ENCODE peak calls at places on chromosomes 16 and 17, in four cellular contexts. Z is Calu3, H is body of pancreas, N is testis. M is an unnamed sample.

GRCh38 chr17:65057520-65058075 is 1.1 kb upstream of the GNA13 start:
- DNase-seq in H (peak), Z (no peak), N (no peak), M (peak)

GRCh38 chr16:29806096-29806579 is at the start of gene MAZ:
- DNase-seq in N (no peak), Z (peak), H (peak), M (no peak)

GRCh38 chr17:77834170-77835115 is 124.1 kb upstream of the TNRC6C start:
- DNase-seq in Z (peak), H (peak), N (peak), M (no peak)

GRCh38 chr17:72446525-72447250 is 325.9 kb downstream of the SOX9 start:
- DNase-seq in N (no peak), H (no peak), Z (no peak), M (no peak)

GRCh38 chr16:24235806-24236205 is 20.3 kb upstream of the CACNG3 start:
- DNase-seq in Z (no peak), H (no peak), N (no peak), M (no peak)

GRCh38 chr16:83588070-83588469 is 219.7 kb upstream of the HSBP1 start:
- DNase-seq in H (no peak), Z (no peak), N (no peak), M (no peak)

GRCh38 chr17:65243838-65244237 is 106.7 kb downstream of the RGS9 start:
- DNase-seq in H (peak), N (no peak), Z (peak), M (no peak)

GRCh38 chr17:30235386-30236296 is at the start of gene SLC6A4:
- DNase-seq in Z (peak), N (no peak), H (peak), M (no peak)

GRCh38 chr17:49439673-49440571 is 25.2 kb upstream of the PHB1 start:
- DNase-seq in N (no peak), Z (no peak), H (no peak), M (no peak)

GRCh38 chr17:78787444-78787843 is 5.4 kb upstream of the CYTH1 start:
- DNase-seq in Z (no peak), N (no peak), H (no peak), M (no peak)

GRCh38 chr17:42132941-42133340 is 10.3 kb downstream of the HSPB9 start:
- DNase-seq in H (peak), Z (peak), N (no peak), M (no peak)

GRCh38 chr16:73053379-73054130 is 5.6 kb upstream of the ZFHX3 start:
- DNase-seq in N (no peak), Z (peak), H (no peak), M (no peak)

GRCh38 chr17:45243750-45244149 is 18.1 kb downstream of the SPATA32 start:
- DNase-seq in N (no peak), Z (no peak), H (no peak), M (no peak)

GRCh38 chr16:53766304-53767016 is 62.5 kb downstream of the FTO start:
- DNase-seq in H (no peak), Z (no peak), N (no peak), M (no peak)

GRCh38 chr16:87840462-87840978 is 28.8 kb downstream of the SLC7A5 start:
- DNase-seq in Z (no peak), H (no peak), N (no peak), M (no peak)
- TF ChIP-seq CTCF in Z (no peak), H (no peak), N (no peak), M (no peak)

DNA sequence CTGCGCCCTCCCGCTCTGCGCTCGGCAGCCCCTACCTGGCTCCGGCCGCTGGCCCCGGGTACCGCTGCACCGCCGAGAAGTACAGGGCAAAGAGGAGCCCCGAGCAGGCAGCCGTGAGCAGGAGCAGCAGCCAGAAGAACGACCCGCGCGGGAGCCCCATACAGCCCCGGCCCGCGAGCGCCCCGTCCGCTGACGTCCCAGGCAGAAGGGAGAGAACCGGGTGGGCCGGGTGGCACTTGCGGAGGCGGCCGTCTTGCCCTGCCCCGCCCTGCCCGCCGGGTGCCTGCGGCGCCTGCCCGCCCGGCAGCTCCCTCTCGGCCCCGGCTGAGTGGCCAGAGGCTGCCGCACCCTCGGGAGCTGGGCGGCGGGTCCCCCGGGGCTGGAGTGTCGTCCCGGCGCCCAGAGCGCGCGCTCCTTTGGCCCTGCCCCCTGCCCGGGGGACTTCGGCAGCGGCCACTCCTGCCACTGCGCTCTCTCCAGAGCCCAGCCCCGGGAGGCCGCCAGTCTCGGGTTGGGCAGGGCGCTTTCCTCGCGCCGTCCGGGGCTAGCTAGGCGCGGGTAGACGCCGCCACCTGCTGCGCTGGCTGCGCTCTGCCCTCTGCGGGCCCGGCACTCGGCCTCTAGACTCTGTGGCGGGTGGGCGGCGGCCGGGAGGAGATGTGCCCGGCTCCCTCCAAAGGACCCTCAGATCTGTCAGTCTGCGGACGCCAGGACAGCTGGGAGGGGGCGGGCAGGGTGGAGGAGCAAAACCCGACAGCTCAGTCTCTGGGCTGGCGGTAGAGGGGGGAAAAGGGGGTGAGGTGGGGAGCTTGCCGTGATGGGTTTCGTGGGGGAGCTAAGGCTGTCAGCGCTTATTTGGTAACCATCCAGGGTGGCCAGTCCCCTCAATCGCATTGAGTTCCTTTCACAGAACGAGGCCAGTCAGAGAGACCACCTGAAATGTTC is at the start of gene ST6GALNAC2:
- DNase-seq in H (peak), Z (peak), N (peak), M (peak)
- TF ChIP-seq CTCF in H (peak), Z (no peak), N (peak), M (peak)

GRCh38 chr17:18004901-18005305 is 32.2 kb downstream of the DRC3 start:
- DNase-seq in H (no peak), Z (no peak), N (no peak), M (no peak)
- TF ChIP-seq CTCF in H (no peak), Z (no peak), N (no peak), M (peak)

DNA sequence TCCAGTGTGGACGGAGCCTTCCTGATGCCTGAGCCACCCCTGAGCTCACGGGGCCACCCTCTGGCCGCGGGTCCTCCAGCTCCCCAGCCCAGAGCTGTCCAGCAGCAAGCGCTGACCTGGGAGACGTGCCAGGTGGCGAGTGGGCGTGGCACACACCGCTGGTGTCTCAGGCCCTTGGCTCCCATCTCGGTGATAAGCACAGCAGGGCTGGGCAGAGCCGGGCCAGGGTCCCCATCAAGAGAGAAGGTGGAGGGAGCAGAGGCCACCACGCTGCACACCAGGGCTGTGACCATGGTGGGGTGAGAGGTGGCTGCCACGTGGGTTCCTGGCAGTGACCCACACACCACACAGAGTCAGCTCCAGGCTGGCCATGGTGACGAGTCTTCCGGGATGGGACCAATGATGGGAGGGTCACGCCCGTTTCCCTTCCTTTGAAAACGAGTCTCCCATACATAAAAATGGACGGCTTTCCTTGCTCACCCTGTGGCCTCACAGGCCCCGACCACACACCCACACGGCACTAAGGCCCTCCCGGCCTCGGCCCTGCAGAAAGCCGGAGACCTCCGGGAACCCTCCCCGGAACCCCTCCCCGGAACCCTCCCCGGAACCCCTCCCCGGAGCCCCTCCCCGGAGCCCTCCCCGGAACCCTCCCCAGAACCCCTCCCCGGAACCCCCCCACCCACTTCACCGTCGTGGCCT is 16.8 kb downstream of the UTS2R start:
- DNase-seq in Z (peak), H (peak), N (no peak), M (peak)
- TF ChIP-seq CTCF in Z (no peak), H (no peak), N (no peak), M (no peak)

GRCh38 chr16:57475711-57476339 is 10.5 kb downstream of the DOK4 start:
- DNase-seq in H (no peak), Z (peak), N (no peak), M (peak)
- TF ChIP-seq CTCF in H (peak), Z (peak), N (no peak), M (peak)

GRCh38 chr16:4733747-4734062 is 366 bp downstream of the ANKS3 start:
- DNase-seq in H (no peak), N (no peak), Z (peak), M (no peak)

GRCh38 chr16:4736546-4736945 is 2.2 kb downstream of the DNAAF8 start:
- DNase-seq in Z (no peak), N (no peak), H (no peak), M (no peak)

GRCh38 chr16:4734730-4735575 is 616 bp downstream of the DNAAF8 start:
- DNase-seq in H (peak), N (peak), Z (peak), M (peak)

GRCh38 chr16:4733211-4733742 is 794 bp downstream of the ANKS3 start:
- DNase-seq in H (no peak), N (no peak), Z (no peak), M (no peak)

GRCh38 chr16:4734063-4734729 is at the start of the genes ANKS3 and DNAAF8:
- DNase-seq in H (peak), N (peak), Z (peak), M (peak)
- TF ChIP-seq CTCF in H (no peak), N (no peak), Z (no peak), M (no peak)

DNA sequence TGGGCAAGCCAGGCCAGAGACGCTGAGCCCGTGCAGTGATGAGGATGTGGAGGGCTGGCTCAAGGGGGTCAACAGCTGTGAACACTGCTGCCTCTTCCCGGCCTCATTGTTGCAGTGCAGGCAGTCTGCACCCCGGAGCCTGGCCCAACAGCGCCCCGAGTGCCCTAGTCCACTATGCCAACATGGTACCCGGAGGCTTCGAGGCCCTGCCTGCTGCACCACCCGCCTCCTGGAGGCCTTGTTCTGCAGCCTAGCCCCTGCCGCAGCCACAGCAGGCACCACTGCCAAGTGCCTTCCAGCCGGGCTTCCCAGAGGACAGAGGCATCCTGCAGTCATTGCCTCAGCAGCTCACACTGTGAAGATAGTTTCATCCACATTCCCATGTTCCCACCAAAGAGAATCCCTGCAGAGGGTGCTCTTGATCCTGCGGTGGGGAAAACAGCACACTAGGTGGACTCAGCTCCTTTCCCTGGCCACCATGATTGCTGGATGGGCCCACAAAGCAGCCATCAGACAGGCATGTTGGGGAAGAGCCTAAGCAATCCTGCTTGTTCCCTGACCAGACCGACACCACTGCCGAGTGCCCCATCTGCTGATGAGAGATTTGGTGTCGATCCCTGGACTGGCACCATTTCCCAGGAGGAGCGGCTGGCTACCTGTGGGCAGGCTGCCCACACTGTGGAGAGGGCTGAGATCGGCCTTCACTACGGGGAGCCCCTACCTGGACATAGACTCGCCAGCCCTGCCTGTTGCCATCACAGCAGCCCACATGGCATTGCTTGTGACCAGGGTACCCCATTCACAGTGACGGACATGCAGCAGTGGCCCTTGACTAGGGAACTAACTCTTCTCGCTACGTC is 44.9 kb downstream of the USP22 start:
- DNase-seq in H (no peak), Z (no peak), N (no peak), M (no peak)
- TF ChIP-seq CTCF in H (no peak), Z (no peak), N (no peak), M (no peak)

M was measured in right lobe of liver.